ENCODE peak calls at places on chromosome 12, in five cellular contexts. S is pancreas; J is activated T-helper 1 cell treated with anti-CD3 and anti-CD28 coated beads, Interleukin-2, amount 50 U/mL, for 16 hours; A is T-cell; K is stromal cell of bone marrow. V is an unnamed sample.

GRCh38 chr12:40122842-40123241 is 17.0 kb upstream of the SLC2A13 start:
- DNase-seq in K (no peak), S (no peak), J (no peak), A (no peak), V (no peak)

GRCh38 chr12:108193922-108194321 is 64.8 kb downstream of the WSCD2 start:
- DNase-seq in A (no peak), J (no peak), S (no peak), K (peak), V (no peak)

GRCh38 chr12:100221523-100221922 is 20.9 kb downstream of the ACTR6 start:
- DNase-seq in A (no peak), K (no peak), J (no peak), S (no peak), V (no peak)

GRCh38 chr12:124992874-124993567 is 424 bp upstream of the BRI3BP start:
- DNase-seq in S (peak), J (peak), A (peak), K (no peak), V (peak)

GRCh38 chr12:119354187-119354586 is 19.7 kb downstream of the CCDC60 start:
- DNase-seq in K (no peak), S (no peak), J (no peak), A (no peak), V (no peak)

GRCh38 chr12:89326260-89327040 is 25.9 kb downstream of the DUSP6 start:
- DNase-seq in K (no peak), A (no peak), J (no peak), S (no peak), V (no peak)

GRCh38 chr12:27973487-27973890 is 956 bp upstream of the PTHLH start:
- DNase-seq in K (no peak), A (no peak), J (no peak), S (no peak), V (no peak)

GRCh38 chr12:7729683-7730195 is 17.4 kb downstream of the CLEC4C start:
- DNase-seq in A (no peak), K (no peak), J (no peak), S (no peak), V (no peak)

GRCh38 chr12:112970391-112970790 is 7.9 kb upstream of the OAS2 start:
- DNase-seq in S (no peak), A (no peak), J (no peak), K (no peak), V (no peak)